ENCODE peak calls at places on chromosome 1, in four cellular contexts. I is K562; P is activated CD8-positive, alpha-beta T cell treated with anti-CD3 and anti-CD28 coated beads for 36 hours; H is heart left ventricle. K is an unnamed sample.

GRCh38 chr1:38858833-38859560 is 575 bp downstream of the RRAGC start:
- DNase-seq in H (peak; percentile 67), I (peak; percentile 57), P (peak; percentile 62), K (peak; percentile 54)

GRCh38 chr1:187310038-187310437 is 481.3 kb downstream of the PLA2G4A start:
- DNase-seq in H (no peak), P (no peak), I (no peak), K (no peak)

GRCh38 chr1:246947255-246947654 is 15.5 kb upstream of the AHCTF1 start:
- DNase-seq in P (no peak), I (no peak), H (peak; percentile 52), K (no peak)

GRCh38 chr1:9539829-9540550 is 725 bp downstream of the SLC25A33 start:
- DNase-seq in H (peak; percentile 62), I (peak; percentile 82), P (peak; percentile 57), K (peak; percentile 67)

GRCh38 chr1:187691439-187691838 is 862.7 kb downstream of the PLA2G4A start:
- DNase-seq in I (no peak), H (no peak), P (no peak), K (peak; percentile 22)

GRCh38 chr1:168720839-168721238 is 8.2 kb downstream of the DPT start:
- DNase-seq in H (no peak), P (no peak), I (no peak), K (no peak)

GRCh38 chr1:3912809-3913685 is 13.0 kb upstream of the C1orf174 start:
- DNase-seq in I (peak; percentile 35), P (no peak), H (no peak), K (no peak)

GRCh38 chr1:56461158-56462127 is 117.9 kb downstream of the PLPP3 start:
- DNase-seq in P (no peak), H (no peak), I (peak; percentile 26), K (no peak)

GRCh38 chr1:248696261-248696660 is 6.3 kb downstream of the OR14I1 start:
- DNase-seq in I (no peak), H (no peak), P (peak; percentile 15), K (peak; percentile 78)

GRCh38 chr1:241542199-241542907 is 10.2 kb downstream of the KMO start:
- DNase-seq in P (no peak), I (no peak), H (no peak), K (peak; percentile 49)

GRCh38 chr1:103576065-103576464 is 4.7 kb downstream of the AMY2B start:
- DNase-seq in I (no peak), P (no peak), H (no peak), K (peak; percentile 18)

GRCh38 chr1:41072051-41072450 is 50.5 kb upstream of the SLFNL1 start:
- DNase-seq in I (no peak), H (no peak), P (no peak), K (no peak)

GRCh38 chr1:160420881-160421842 is 20.8 kb downstream of the VANGL2 start:
- DNase-seq in I (no peak), P (no peak), H (no peak), K (peak; percentile 68)

GRCh38 chr1:172658871-172659453 is at the start of gene FASLG:
- DNase-seq in I (no peak), P (peak; percentile 84), H (no peak), K (peak; percentile 31)

GRCh38 chr1:16926491-16927195 is 4.9 kb downstream of the CROCC start:
- DNase-seq in I (no peak), P (no peak), H (peak; percentile 17), K (no peak)

K was measured in OCI-M1.